ENCODE peak calls at places on chromosome 17, in nine cellular contexts. Q is Calu3, S is RWPE2, G is lower leg skin, Y is fibroblast of lung, R is H9, A is gastrocnemius medialis, T is endothelial cell, I is PC-9. K is an unnamed sample.

GRCh38 chr17:39651908-39652634 is 13.1 kb upstream of the TCAP start:
- DNase-seq in Q (peak), S (no peak), G (no peak), Y (no peak), R (no peak), A (no peak), T (no peak), I (no peak), K (no peak)

GRCh38 chr17:47203984-47204721 is 5.0 kb upstream of the MYL4 start:
- DNase-seq in Q (no peak), S (no peak), G (no peak), Y (peak), R (no peak), A (no peak), T (no peak), I (no peak), K (no peak)

GRCh38 chr17:67156269-67157199 is 88.5 kb downstream of the HELZ start:
- DNase-seq in Q (no peak), S (no peak), G (no peak), Y (peak), R (no peak), A (no peak), T (no peak), I (no peak), K (peak)

GRCh38 chr17:70558821-70559220 is 389.5 kb downstream of the KCNJ2 start:
- DNase-seq in Q (no peak), S (no peak), G (no peak), Y (peak), R (no peak), A (no peak), T (no peak), I (no peak), K (no peak)

GRCh38 chr17:67649891-67650290 is 67.8 kb upstream of the NOL11 start:
- DNase-seq in Q (no peak), S (no peak), G (no peak), Y (peak), R (peak), A (no peak), T (no peak), I (no peak), K (no peak)

GRCh38 chr17:70242781-70243437 is 73.6 kb downstream of the KCNJ2 start:
- DNase-seq in Q (no peak), S (no peak), G (no peak), Y (peak), R (no peak), A (no peak), T (no peak), I (no peak), K (no peak)

GRCh38 chr17:17198281-17198680 is 7.9 kb downstream of the PLD6 start:
- DNase-seq in Q (no peak), S (no peak), G (no peak), Y (no peak), R (no peak), A (no peak), T (no peak), I (no peak), K (no peak)

GRCh38 chr17:17032131-17032692 is 10.0 kb upstream of the MPRIP start:
- DNase-seq in Q (peak), S (no peak), G (no peak), Y (peak), R (no peak), A (no peak), T (no peak), I (peak), K (peak)

GRCh38 chr17:77451894-77452852 is 311.4 kb downstream of the SEC14L1 start:
- DNase-seq in Q (peak), S (no peak), G (peak), Y (peak), R (peak), A (no peak), T (peak), I (no peak), K (peak)

GRCh38 chr17:39057807-39058206 is 90.6 kb upstream of the FBXO47 start:
- DNase-seq in Q (no peak), S (no peak), G (peak), Y (peak), R (peak), A (no peak), T (no peak), I (no peak), K (no peak)

GRCh38 chr17:82219753-82220709 is 7.4 kb upstream of the CCDC57 start:
- DNase-seq in Q (no peak), S (no peak), G (no peak), Y (no peak), R (no peak), A (no peak), T (no peak), I (no peak), K (no peak)

GRCh38 chr17:82217530-82218204 is 5.0 kb upstream of the CCDC57 start:
- DNase-seq in Q (peak), S (peak), G (peak), Y (peak), R (no peak), A (no peak), T (no peak), I (peak), K (no peak)

GRCh38 chr17:82218349-82219075 is 5.9 kb upstream of the CCDC57 start:
- DNase-seq in Q (no peak), S (peak), G (peak), Y (no peak), R (peak), A (no peak), T (no peak), I (no peak), K (no peak)

GRCh38 chr17:82217120-82217529 is 4.5 kb upstream of the CCDC57 start:
- DNase-seq in Q (no peak), S (peak), G (peak), Y (no peak), R (no peak), A (no peak), T (no peak), I (no peak), K (no peak)

DNA sequence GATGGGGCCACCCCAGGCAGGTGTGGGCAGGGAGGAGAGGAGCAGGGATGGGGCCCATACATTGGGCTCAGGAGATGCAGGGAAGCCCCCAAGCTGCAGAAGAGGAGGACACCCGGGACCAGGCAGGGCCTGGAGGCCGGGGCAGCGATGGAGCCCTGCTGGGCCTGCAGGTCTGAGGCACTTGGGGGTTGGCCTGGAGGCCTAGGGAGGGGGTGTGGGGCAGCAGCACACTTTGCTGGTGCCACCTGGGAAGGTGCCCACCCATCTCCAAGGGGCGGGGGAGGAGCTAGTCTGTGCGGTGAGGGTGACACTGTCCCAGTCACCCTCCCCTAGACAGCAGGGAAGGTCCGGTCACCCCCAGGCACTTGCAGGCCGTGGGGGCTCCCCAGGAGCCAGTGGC is 6.4 kb upstream of the CCDC57 start:
- DNase-seq in Q (no peak), S (no peak), G (no peak), Y (no peak), R (peak), A (no peak), T (no peak), I (no peak), K (no peak)
- TF ChIP-seq CTCF in Q (no peak), S (no peak), G (no peak), Y (no peak), R (no peak), A (no peak), T (no peak), I (no peak), K (no peak)

GRCh38 chr17:54891176-54891821 is 9.4 kb upstream of the TOM1L1 start:
- DNase-seq in Q (peak), S (no peak), G (no peak), Y (peak), R (peak), A (no peak), T (peak), I (peak), K (peak)
- TF ChIP-seq CTCF in Q (peak), S (peak), G (no peak), Y (peak), R (peak), A (no peak), T (peak), I (peak), K (peak)

GRCh38 chr17:60717814-60718213 is 40.2 kb downstream of the BCAS3 start:
- DNase-seq in Q (no peak), S (no peak), G (no peak), Y (no peak), R (no peak), A (no peak), T (no peak), I (no peak), K (no peak)

GRCh38 chr17:60724647-60725046 is 47.0 kb downstream of the BCAS3 start:
- DNase-seq in Q (no peak), S (no peak), G (no peak), Y (no peak), R (no peak), A (no peak), T (no peak), I (no peak), K (no peak)

GRCh38 chr17:60716766-60717165 is 39.1 kb downstream of the BCAS3 start:
- DNase-seq in Q (no peak), S (no peak), G (no peak), Y (no peak), R (no peak), A (no peak), T (no peak), I (no peak), K (no peak)

DNA sequence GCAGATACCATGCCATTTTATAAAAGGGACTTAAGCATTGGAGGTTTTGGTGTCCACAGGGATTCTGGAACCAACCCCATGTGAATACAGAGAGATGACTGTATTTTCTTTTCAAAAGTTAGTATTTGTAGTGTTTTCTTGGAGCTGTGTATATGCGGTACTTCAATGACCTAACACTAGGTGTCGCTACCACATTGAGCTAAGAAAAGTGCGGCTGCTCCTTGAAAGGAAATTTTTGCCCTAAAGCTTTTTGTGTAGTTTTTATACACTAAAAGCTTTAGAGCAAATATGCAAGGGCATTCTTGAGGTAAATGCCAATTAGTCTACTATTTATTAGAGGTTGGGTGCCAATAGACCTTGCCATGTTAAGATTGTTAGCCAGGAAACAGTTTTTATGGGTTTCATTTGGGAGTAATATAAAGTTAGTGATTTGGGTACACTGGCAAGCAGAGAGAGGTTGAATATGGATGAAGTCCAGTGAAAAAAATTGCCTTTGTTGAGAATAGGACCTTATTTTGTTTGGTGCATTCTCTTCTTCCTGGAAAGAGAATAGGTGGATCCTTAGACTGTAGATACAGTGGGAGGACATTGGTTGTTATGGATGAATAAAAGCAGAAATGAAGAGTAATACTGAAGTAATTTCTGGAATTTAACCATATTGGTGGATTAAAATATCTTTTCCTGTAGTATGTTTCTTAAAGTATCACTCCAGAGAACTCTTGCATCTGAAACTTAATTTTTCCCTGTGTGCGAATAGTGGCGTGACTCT is 43.3 kb downstream of the BCAS3 start:
- DNase-seq in Q (peak), S (no peak), G (no peak), Y (peak), R (peak), A (no peak), T (peak), I (peak), K (peak)
- TF ChIP-seq CTCF in Q (peak), S (peak), G (no peak), Y (peak), R (peak), A (peak), T (peak), I (peak), K (peak)

GRCh38 chr17:45262516-45263476 is 902 bp upstream of the SPATA32 start:
- DNase-seq in Q (no peak), S (no peak), G (no peak), Y (peak), R (peak), A (peak), T (no peak), I (peak), K (no peak)
- TF ChIP-seq CTCF in Q (no peak), S (peak), G (no peak), Y (peak), R (no peak), A (no peak), T (no peak), I (no peak), K (no peak)

GRCh38 chr17:28725660-28726395 is at the start of gene TLCD1:
- DNase-seq in Q (peak), S (peak), G (peak), Y (peak), R (peak), A (no peak), T (peak), I (peak), K (peak)

GRCh38 chr17:28726912-28727726 is 1.1 kb upstream of the TLCD1 start:
- DNase-seq in Q (peak), S (peak), G (peak), Y (peak), R (peak), A (peak), T (peak), I (peak), K (peak)

GRCh38 chr17:28726396-28726911 is 421 bp upstream of the TLCD1 start:
- DNase-seq in Q (peak), S (no peak), G (peak), Y (peak), R (peak), A (no peak), T (peak), I (peak), K (no peak)

GRCh38 chr17:28728364-28729200 is at the start of gene NEK8:
- DNase-seq in Q (peak), S (peak), G (peak), Y (peak), R (peak), A (peak), T (peak), I (peak), K (peak)

GRCh38 chr17:28727727-28728363 is 743 bp upstream of the NEK8 start:
- DNase-seq in Q (peak), S (peak), G (peak), Y (peak), R (peak), A (no peak), T (peak), I (peak), K (peak)
- TF ChIP-seq CTCF in Q (no peak), S (no peak), G (no peak), Y (no peak), R (peak), A (no peak), T (no peak), I (peak), K (peak)

GRCh38 chr17:31695456-31696090 is 163.5 kb downstream of the COPRS start:
- DNase-seq in Q (no peak), S (no peak), G (no peak), Y (peak), R (no peak), A (no peak), T (no peak), I (no peak), K (no peak)
- TF ChIP-seq CTCF in Q (no peak), S (no peak), G (no peak), Y (no peak), R (no peak), A (no peak), T (no peak), I (no peak), K (no peak)

GRCh38 chr17:8985054-8985701 is 19.7 kb upstream of the PIK3R5 start:
- DNase-seq in Q (no peak), S (no peak), G (no peak), Y (no peak), R (no peak), A (no peak), T (no peak), I (no peak), K (no peak)

GRCh38 chr17:8991514-8992285 is 26.2 kb upstream of the PIK3R5 start:
- DNase-seq in Q (peak), S (no peak), G (peak), Y (peak), R (peak), A (no peak), T (peak), I (peak), K (peak)

GRCh38 chr17:8981443-8981842 is 15.9 kb upstream of the PIK3R5 start:
- DNase-seq in Q (no peak), S (no peak), G (no peak), Y (peak), R (no peak), A (no peak), T (no peak), I (no peak), K (no peak)

GRCh38 chr17:8988263-8988662 is 22.8 kb upstream of the PIK3R5 start:
- DNase-seq in Q (no peak), S (no peak), G (no peak), Y (no peak), R (no peak), A (no peak), T (no peak), I (no peak), K (no peak)

GRCh38 chr17:8986295-8986694 is 20.8 kb upstream of the PIK3R5 start:
- DNase-seq in Q (no peak), S (no peak), G (no peak), Y (no peak), R (no peak), A (no peak), T (no peak), I (no peak), K (no peak)
- TF ChIP-seq CTCF in Q (no peak), S (peak), G (no peak), Y (no peak), R (no peak), A (no peak), T (peak), I (peak), K (peak)

DNA sequence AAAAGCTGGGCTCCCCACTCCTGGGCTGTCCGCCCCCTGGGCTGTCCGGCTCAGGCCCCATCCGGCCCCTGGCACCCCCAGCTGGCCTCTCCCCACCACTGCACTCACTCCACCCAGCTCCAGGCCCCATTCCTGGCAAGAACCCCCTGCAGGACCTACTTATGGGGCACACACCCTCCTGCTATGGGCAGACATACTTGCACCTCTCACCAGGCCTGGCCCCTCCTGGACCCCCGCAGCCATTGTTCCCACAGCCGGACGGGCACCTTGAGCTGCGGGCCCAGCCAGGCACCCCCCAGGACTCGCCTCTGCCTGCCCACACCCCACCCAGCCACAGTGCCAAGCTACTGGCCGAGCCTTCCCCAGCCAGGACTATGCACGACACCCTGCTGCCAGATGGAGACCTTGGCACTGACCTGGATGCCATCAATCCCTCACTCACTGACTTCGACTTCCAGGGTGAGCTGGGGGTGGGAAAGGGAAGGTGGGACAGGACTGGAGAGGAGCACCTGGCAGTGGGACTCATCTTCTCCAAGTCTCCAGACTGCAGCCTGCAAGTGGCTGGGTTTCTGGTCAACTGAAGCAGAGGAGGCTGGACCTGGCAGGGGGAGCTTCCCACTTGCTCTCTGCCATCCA is 17.6 kb downstream of the UNC119 start:
- DNase-seq in Q (no peak), S (no peak), G (no peak), Y (no peak), R (no peak), A (no peak), T (no peak), I (no peak), K (no peak)
- TF ChIP-seq CTCF in Q (no peak), S (no peak), G (no peak), Y (no peak), R (no peak), A (no peak), T (no peak), I (no peak), K (no peak)

K was measured in RWPE1.